ENCODE peak calls at places on chromosome 12, in six cellular contexts. Y, W, O, J, G and R are unnamed samples. For H3K4me1, the result is how much of the 10 kb centered on the place peaks cover.

GRCh38 chr12:19480459-19480858 is 41.2 kb downstream of the AEBP2 start:
- DNase-seq in W (no peak), G (no peak), J (no peak), O (no peak), Y (no peak), R (no peak)

GRCh38 chr12:80714055-80714454 is 2.7 kb upstream of the MYF5 start:
- DNase-seq in Y (no peak), W (peak), O (no peak), J (no peak), G (no peak), R (peak)

GRCh38 chr12:64806593-64806992 is 17.9 kb upstream of the TBC1D30 start:
- DNase-seq in Y (no peak), W (no peak), O (no peak), J (no peak), G (no peak), R (no peak)

GRCh38 chr12:96889273-96889933 is 17.7 kb upstream of the NEDD1 start:
- DNase-seq in O (peak), W (no peak), G (no peak), J (peak), Y (no peak), R (no peak)

GRCh38 chr12:41743835-41744234 is 400.8 kb downstream of the GXYLT1 start:
- DNase-seq in G (no peak), Y (no peak), J (peak), W (no peak), O (peak), R (no peak)

GRCh38 chr12:99810718-99811593 is 163.4 kb downstream of the GARIN6 start:
- DNase-seq in W (peak), O (peak), G (no peak), Y (no peak), J (peak), R (no peak)

GRCh38 chr12:85275359-85275758 is 4.7 kb upstream of the ALX1 start:
- DNase-seq in G (no peak), Y (no peak), O (no peak), W (peak), J (no peak), R (no peak)

GRCh38 chr12:106739318-106739717 is 35.2 kb upstream of the RIC8B start:
- DNase-seq in G (no peak), Y (no peak), J (no peak), W (no peak), O (no peak), R (peak)

GRCh38 chr12:96195845-96196451 is 1.8 kb downstream of the ELK3 start:
- DNase-seq in Y (no peak), G (peak), J (peak), W (peak), O (peak), R (peak)

GRCh38 chr12:45490232-45490881 is 239.1 kb upstream of the ARID2 start:
- DNase-seq in J (no peak), O (no peak), G (no peak), Y (no peak), W (no peak), R (no peak)
- TF ChIP-seq CTCF in J (peak), O (no peak), G (no peak), Y (no peak), W (no peak), R (no peak)

GRCh38 chr12:45978108-45978507 is 12.3 kb downstream of the SCAF11 start:
- DNase-seq in G (no peak), O (no peak), J (no peak), W (no peak), Y (no peak), R (no peak)
- H3K4me1 ChIP-seq in G (under half), O (under half), J (under half), W (under half), Y (under half), R (under half)

GRCh38 chr12:24625103-24625502 is 323.8 kb downstream of the BCAT1 start:
- DNase-seq in J (no peak), W (no peak), Y (no peak), G (no peak), O (no peak), R (no peak)

GRCh38 chr12:24631691-24632090 is 317.2 kb downstream of the BCAT1 start:
- DNase-seq in J (no peak), W (no peak), G (no peak), O (no peak), Y (no peak), R (no peak)

GRCh38 chr12:24630446-24630845 is 318.5 kb downstream of the BCAT1 start:
- DNase-seq in O (no peak), J (no peak), Y (no peak), G (no peak), W (peak), R (no peak)
- TF ChIP-seq CTCF in O (no peak), J (no peak), Y (no peak), G (no peak), W (peak), R (peak)

DNA sequence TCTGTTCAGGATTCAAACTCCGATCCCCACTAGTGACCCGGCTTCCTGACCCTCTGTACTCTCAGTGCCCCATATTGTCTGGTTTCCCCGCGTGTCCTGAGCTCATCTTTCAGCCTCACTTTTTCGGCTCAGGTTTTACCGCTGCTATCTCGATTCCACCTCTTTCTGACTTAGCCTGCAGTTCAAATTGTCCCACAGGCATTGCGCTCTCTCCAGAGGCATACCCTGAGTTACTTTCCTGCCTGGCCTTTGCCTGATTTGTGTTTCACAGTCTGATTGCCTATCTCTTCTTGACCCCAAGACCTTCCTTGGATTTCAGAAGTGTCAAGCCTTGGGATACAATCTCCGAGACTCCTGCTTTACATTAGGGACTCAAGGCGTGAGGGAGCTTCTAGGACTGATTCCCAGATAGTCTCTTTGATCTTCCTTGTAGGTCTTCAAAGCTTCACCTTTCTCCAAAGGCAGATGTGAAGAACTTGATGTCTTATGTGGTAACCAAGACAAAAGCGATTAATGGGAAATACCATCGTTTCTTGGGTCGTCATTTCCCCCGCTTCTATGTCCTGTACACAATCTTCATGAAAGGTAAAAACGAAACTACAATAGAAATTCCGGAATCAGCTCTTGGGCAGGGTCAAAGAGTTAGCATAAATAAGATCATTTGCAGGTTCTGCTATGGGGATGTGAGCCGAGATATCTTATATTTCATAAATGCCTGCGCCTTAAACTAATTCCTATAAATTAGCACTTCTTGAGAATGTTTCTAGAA is 658 bp downstream of the LETMD1 start:
- DNase-seq in W (no peak), O (no peak), Y (no peak), J (peak), G (no peak), R (no peak)
- H3K4me1 ChIP-seq in W (under half), O (under half), Y (under half), J (under half), G (under half), R (under half)